ENCODE peak calls at places on chromosomes 5 and 9, in four cellular contexts. E is K562, R is HepG2, O is GM12878. M is an unnamed sample.

GRCh38 chr5:147560982-147561381 is 51.1 kb upstream of the DPYSL3 start:
- DNase-seq in E (no peak), R (no peak), O (no peak), M (no peak)

GRCh38 chr9:125538092-125538473 is 168.9 kb downstream of the MAPKAP1 start:
- DNase-seq in E (no peak), R (peak), O (no peak), M (no peak)

GRCh38 chr9:92887880-92888338 is 10.1 kb upstream of the ZNF484 start:
- DNase-seq in E (no peak), R (no peak), O (no peak), M (no peak)

GRCh38 chr9:16704489-16705111 is 165.9 kb downstream of the BNC2 start:
- DNase-seq in E (no peak), R (no peak), O (no peak), M (peak)

GRCh38 chr5:69092969-69093368 is 845 bp upstream of the SLC30A5 start:
- DNase-seq in E (no peak), R (no peak), O (no peak), M (no peak)

GRCh38 chr5:18202147-18202546 is 567.9 kb downstream of the TAF11L14 start:
- DNase-seq in E (no peak), R (no peak), O (no peak), M (no peak)

GRCh38 chr5:88489433-88489832 is 220.8 kb upstream of the TMEM161B start:
- DNase-seq in E (no peak), R (no peak), O (no peak), M (no peak)

GRCh38 chr5:154238776-154239481 is 48.4 kb downstream of the GALNT10 start:
- DNase-seq in E (no peak), R (no peak), O (peak), M (no peak)

GRCh38 chr5:6950250-6950649 is 237.0 kb downstream of the TENT4A start:
- DNase-seq in E (no peak), R (no peak), O (no peak), M (no peak)

GRCh38 chr9:86075132-86075807 is 24.1 kb downstream of the GOLM1 start:
- DNase-seq in E (no peak), R (no peak), O (no peak), M (no peak)

GRCh38 chr5:148697177-148697820 is 43.0 kb upstream of the HTR4 start:
- DNase-seq in E (no peak), R (no peak), O (no peak), M (no peak)

GRCh38 chr5:125140855-125141254 is 394.4 kb upstream of the ZNF608 start:
- DNase-seq in E (no peak), R (peak), O (no peak), M (no peak)

GRCh38 chr5:58294598-58295298 is 165.1 kb downstream of the PLK2 start:
- DNase-seq in E (no peak), R (no peak), O (peak), M (no peak)

GRCh38 chr5:159906957-159907356 is 9.3 kb upstream of the ADRA1B start:
- DNase-seq in E (no peak), R (no peak), O (no peak), M (no peak)

GRCh38 chr9:19375536-19375935 is 4.5 kb downstream of the RPS6 start:
- DNase-seq in E (no peak), R (no peak), O (no peak), M (no peak)

GRCh38 chr5:123036391-123037103 is at the start of gene PPIC:
- DNase-seq in E (peak), R (peak), O (no peak), M (peak)

GRCh38 chr5:24510523-24510988 is 134.2 kb downstream of the CDH10 start:
- DNase-seq in E (no peak), R (peak), O (no peak), M (no peak)

GRCh38 chr5:93681432-93681831 is 60.0 kb downstream of the POU5F2 start:
- DNase-seq in E (no peak), R (no peak), O (no peak), M (no peak)

GRCh38 chr9:99264070-99264469 is 42.0 kb downstream of the SEC61B start:
- DNase-seq in E (peak), R (no peak), O (no peak), M (peak)

GRCh38 chr9:20355022-20355421 is 267.3 kb downstream of the MLLT3 start:
- DNase-seq in E (no peak), R (no peak), O (no peak), M (no peak)

GRCh38 chr9:77841739-77842386 is 189.7 kb downstream of the GNAQ start:
- DNase-seq in E (no peak), R (no peak), O (peak), M (no peak)

GRCh38 chr9:92392690-92393089 is 11.7 kb downstream of the OGN start:
- DNase-seq in E (no peak), R (no peak), O (no peak), M (no peak)

GRCh38 chr9:70113403-70114022 is 69.9 kb downstream of the MAMDC2 start:
- DNase-seq in E (peak), R (peak), O (no peak), M (peak)

GRCh38 chr5:74613283-74613682 is 27.2 kb downstream of the ENC1 start:
- DNase-seq in E (no peak), R (no peak), O (no peak), M (no peak)

GRCh38 chr5:148416921-148417320 is 33.2 kb downstream of the FBXO38 start:
- DNase-seq in E (no peak), R (no peak), O (no peak), M (no peak)

GRCh38 chr5:169116961-169117461 is 183.9 kb downstream of the SLIT3 start:
- DNase-seq in E (no peak), R (peak), O (no peak), M (peak)

GRCh38 chr5:127518319-127518621 is 830 bp downstream of the PRRC1 start:
- DNase-seq in E (no peak), R (no peak), O (peak), M (no peak)

GRCh38 chr5:179478624-179479023 is 71.7 kb upstream of the RUFY1 start:
- DNase-seq in E (no peak), R (no peak), O (no peak), M (no peak)

GRCh38 chr5:175697846-175698245 is 40.0 kb downstream of the HRH2 start:
- DNase-seq in E (no peak), R (no peak), O (no peak), M (no peak)

GRCh38 chr5:143448518-143448917 is 45.0 kb upstream of the NR3C1 start:
- DNase-seq in E (no peak), R (no peak), O (no peak), M (no peak)

GRCh38 chr9:135032041-135032835 is 55.2 kb upstream of the OLFM1 start:
- DNase-seq in E (no peak), R (no peak), O (no peak), M (no peak)
- TF ChIP-seq BHLHE40 in E (no peak), R (no peak), O (no peak), M (no peak)

GRCh38 chr9:22256381-22256780 is 190.2 kb upstream of the DMRTA1 start:
- DNase-seq in E (no peak), R (no peak), O (no peak), M (no peak)
- TF ChIP-seq SP1 in E (no peak), R (no peak), O (no peak), M (no peak)

GRCh38 chr9:90140131-90140818 is 502.3 kb downstream of the DIRAS2 start:
- DNase-seq in E (no peak), R (no peak), O (no peak), M (no peak)

GRCh38 chr9:90141723-90142122 is 500.9 kb downstream of the DIRAS2 start:
- DNase-seq in E (no peak), R (peak), O (no peak), M (peak)

GRCh38 chr9:90137824-90138223 is 504.8 kb downstream of the DIRAS2 start:
- DNase-seq in E (no peak), R (no peak), O (no peak), M (no peak)

DNA sequence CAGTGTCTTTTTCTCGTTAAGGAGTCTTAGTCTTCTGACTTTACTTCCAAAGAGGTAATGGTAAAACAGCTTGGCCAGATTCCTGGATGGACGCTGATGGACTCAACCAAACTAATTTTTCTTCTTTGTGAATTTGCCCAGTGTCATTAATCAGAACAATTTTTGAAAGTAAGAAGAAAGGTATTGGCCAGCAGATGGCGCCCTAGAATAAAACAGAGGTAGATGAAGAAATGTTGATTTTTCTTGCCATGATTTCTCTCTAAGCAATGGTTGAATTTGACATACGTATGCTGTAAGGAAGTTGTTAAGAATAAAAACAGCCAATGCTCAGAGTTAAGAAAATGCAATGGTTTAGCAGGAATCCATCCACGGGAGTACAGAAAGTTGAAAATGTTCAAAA is 500.0 kb downstream of the DIRAS2 start:
- DNase-seq in E (peak), R (peak), O (no peak), M (no peak)
- TF ChIP-seq BHLHE40 in E (no peak), R (no peak), O (no peak), M (no peak)

DNA sequence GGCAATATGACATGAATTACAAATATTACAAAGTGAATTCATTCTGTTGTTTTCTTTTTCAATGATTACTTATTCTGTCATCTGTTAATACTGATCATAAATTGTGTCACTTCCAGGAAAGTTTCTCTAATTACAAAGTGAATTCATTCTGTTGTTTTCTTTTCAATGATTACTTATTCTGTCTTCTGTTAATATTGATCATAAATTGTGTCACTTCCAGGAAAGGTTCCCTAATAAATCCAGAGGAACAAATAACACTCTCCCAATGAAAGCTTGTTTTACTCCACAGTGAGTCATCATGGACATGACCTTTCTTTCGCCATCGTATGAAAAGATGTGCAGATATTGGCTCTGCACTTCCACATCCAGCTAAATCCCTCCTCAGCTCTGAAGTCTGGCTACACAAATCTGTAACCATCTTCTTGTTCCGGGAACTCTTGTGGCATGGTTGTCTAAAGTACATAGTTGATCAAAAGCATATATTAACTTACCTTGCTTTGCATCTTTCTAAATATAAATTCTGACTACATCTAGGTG is 297.1 kb upstream of the HAPLN1 start:
- DNase-seq in E (no peak), R (no peak), O (no peak), M (no peak)
- TF ChIP-seq SP1 in E (no peak), R (no peak), O (no peak), M (no peak)

DNA sequence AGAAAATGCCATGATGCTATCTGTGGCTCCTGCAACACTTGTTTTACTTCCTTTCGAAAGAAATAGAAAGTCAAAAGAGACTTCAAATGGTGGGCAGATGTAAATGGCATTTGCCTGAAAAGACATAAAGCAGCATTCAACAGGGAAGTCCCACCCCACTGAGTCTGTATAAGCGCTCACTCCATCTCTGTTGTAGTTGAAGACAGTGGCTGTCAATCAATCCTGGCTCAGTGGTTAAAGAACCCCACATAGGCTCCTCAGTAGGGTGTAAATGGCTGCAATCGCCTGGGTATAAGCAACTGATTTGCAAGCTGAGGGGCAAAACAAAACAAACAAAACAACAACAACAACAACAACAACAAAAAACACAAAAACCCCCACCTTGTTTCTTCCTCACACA is 158.7 kb downstream of the EFNA5 start:
- DNase-seq in E (no peak), R (no peak), O (no peak), M (no peak)
- TF ChIP-seq BHLHE40 in E (no peak), R (no peak), O (no peak), M (no peak)

GRCh38 chr5:135221696-135222095 is 177.3 kb downstream of the MACROH2A1 start:
- DNase-seq in E (no peak), R (no peak), O (no peak), M (no peak)
- TF ChIP-seq SP1 in E (no peak), R (no peak), O (no peak), M (no peak)

DNA sequence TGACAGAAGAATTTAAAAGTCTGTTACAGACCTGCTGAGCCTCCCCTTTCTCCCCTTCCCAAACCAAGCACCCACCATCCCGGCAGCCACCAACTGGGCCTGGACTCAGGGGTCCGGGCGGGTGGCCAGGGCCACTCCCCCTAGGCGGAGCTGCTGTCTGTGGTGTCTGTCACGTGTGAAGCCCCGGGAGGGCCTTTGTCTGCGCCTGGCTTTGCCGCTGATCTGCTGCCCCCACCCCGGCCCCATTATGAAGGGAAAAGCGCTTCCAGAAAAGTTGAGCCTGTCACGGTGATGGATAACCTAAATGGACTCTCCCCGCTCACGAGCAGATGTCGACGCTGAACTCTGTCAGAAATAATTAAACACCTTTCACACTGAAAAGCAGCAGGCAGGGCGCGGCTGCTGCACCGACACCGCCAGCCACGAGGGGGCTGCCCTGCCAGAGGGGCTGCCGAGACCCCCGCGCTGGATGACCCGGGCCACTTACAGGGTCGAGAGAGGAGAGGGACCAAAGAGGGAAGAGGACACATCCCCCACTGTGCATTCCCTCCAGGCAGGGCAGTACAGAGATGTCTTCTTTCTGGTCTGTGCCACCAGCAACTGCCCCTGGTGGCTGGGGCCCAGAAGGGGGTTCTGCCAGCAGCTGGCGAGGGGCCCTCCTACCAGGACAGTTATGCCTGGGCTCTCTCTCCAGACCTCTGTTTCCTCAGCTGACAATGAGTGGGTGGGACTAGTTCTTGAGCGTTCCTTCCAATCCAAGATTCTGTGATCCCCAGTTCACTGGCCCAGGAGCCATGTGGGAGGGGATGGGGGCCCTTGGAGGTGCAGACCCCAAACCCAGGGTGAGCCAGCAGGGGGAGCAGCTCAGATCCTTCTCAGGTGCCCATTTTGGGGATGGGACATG is 36.0 kb upstream of the BARHL1 start:
- DNase-seq in E (peak), R (no peak), O (no peak), M (peak)
- TF ChIP-seq BHLHE40 in E (no peak), R (no peak), O (no peak), M (no peak)